ENCODE peak calls at places on chromosomes 12 and 14, in six cellular contexts. A, F, S, X, R and L are unnamed samples.

GRCh38 chr12:51891843-51892242 is 3.9 kb downstream of the ANKRD33 start:
- DNase-seq in A (no peak), F (no peak), R (no peak), X (no peak), S (no peak), L (no peak)

GRCh38 chr12:109968032-109968420 is 28.1 kb downstream of the GIT2 start:
- DNase-seq in A (no peak), X (no peak), R (no peak), F (no peak), S (no peak), L (no peak)

GRCh38 chr12:68665016-68665569 is 21.7 kb upstream of the NUP107 start:
- DNase-seq in R (no peak), A (no peak), S (no peak), X (no peak), F (no peak), L (no peak)

GRCh38 chr14:30005114-30005698 is 77.6 kb upstream of the PRKD1 start:
- DNase-seq in A (peak), F (no peak), S (no peak), X (no peak), R (no peak), L (no peak)

GRCh38 chr14:67674139-67674479 is 323 bp downstream of the VTI1B start:
- DNase-seq in S (peak), R (no peak), X (peak), F (no peak), A (peak), L (peak)

GRCh38 chr12:29030006-29030405 is 119.1 kb upstream of the FAR2 start:
- DNase-seq in R (no peak), A (no peak), F (no peak), X (no peak), S (no peak), L (no peak)

GRCh38 chr14:58479975-58480374 is 52.5 kb downstream of the KIAA0586 start:
- DNase-seq in X (no peak), S (no peak), R (no peak), A (no peak), F (no peak), L (no peak)

GRCh38 chr12:64673490-64674169 is 63.3 kb downstream of the RASSF3 start:
- DNase-seq in X (no peak), R (no peak), F (no peak), A (no peak), S (no peak), L (no peak)

GRCh38 chr14:105272623-105273022 is 24.3 kb downstream of the BTBD6 start:
- DNase-seq in S (no peak), X (peak), A (no peak), R (no peak), F (no peak), L (no peak)

GRCh38 chr12:69987453-69988102 is 162.6 kb downstream of the MYRFL start:
- DNase-seq in F (no peak), S (no peak), X (peak), A (no peak), R (no peak), L (peak)

GRCh38 chr12:58896278-58896677 is 24.0 kb downstream of the LRIG3 start:
- DNase-seq in R (no peak), X (no peak), A (no peak), S (no peak), F (no peak), L (no peak)

GRCh38 chr12:38961044-38961443 is 55.7 kb upstream of the CPNE8 start:
- DNase-seq in F (no peak), S (no peak), X (no peak), A (no peak), R (no peak), L (no peak)

GRCh38 chr12:66539451-66539850 is 139.4 kb downstream of the GRIP1 start:
- DNase-seq in R (no peak), X (no peak), F (no peak), S (no peak), A (peak), L (no peak)

GRCh38 chr12:12592930-12593329 is 18.7 kb upstream of the CREBL2 start:
- DNase-seq in A (no peak), F (no peak), S (no peak), X (no peak), R (no peak), L (no peak)

GRCh38 chr12:121926874-121927706 is 8.7 kb downstream of the CFAP251 start:
- DNase-seq in A (no peak), F (no peak), X (no peak), R (peak), S (no peak), L (no peak)

GRCh38 chr12:28936221-28936620 is 212.9 kb upstream of the FAR2 start:
- DNase-seq in S (no peak), A (peak), X (no peak), R (no peak), F (no peak), L (no peak)

GRCh38 chr12:63208956-63209355 is 58.0 kb upstream of the AVPR1A start:
- DNase-seq in S (no peak), X (no peak), R (no peak), A (no peak), F (no peak), L (no peak)

GRCh38 chr12:25377475-25378179 is 126.9 kb upstream of the KRAS start:
- DNase-seq in X (no peak), R (no peak), F (no peak), S (no peak), A (peak), L (no peak)

GRCh38 chr12:3216726-3217682 is 139.8 kb downstream of the TSPAN9 start:
- DNase-seq in R (no peak), S (no peak), X (no peak), F (no peak), A (no peak), L (peak)

GRCh38 chr12:26696048-26696612 is 136.9 kb downstream of the ITPR2 start:
- DNase-seq in F (no peak), R (no peak), S (no peak), X (no peak), A (no peak), L (no peak)

GRCh38 chr12:19191089-19191488 is 61.6 kb downstream of the PLEKHA5 start:
- DNase-seq in R (no peak), S (no peak), X (no peak), A (no peak), F (no peak), L (no peak)

GRCh38 chr12:6724409-6724797 is 557 bp downstream of the COPS7A start:
- DNase-seq in X (no peak), S (no peak), R (no peak), F (no peak), A (peak), L (no peak)

GRCh38 chr12:76976777-76977465 is 88.4 kb downstream of the E2F7 start:
- DNase-seq in A (no peak), R (no peak), S (no peak), X (no peak), F (no peak), L (no peak)

GRCh38 chr12:23929906-23930305 is 19.6 kb downstream of the SOX5 start:
- DNase-seq in R (no peak), S (no peak), F (no peak), X (no peak), A (no peak), L (no peak)

GRCh38 chr12:53696285-53696654 is 20.4 kb upstream of the ATP5MC2 start:
- DNase-seq in S (peak), X (peak), F (no peak), A (peak), R (no peak), L (peak)

GRCh38 chr14:56235388-56235787 is 117.2 kb downstream of the PELI2 start:
- DNase-seq in A (no peak), X (no peak), S (no peak), F (no peak), R (no peak), L (no peak)